ENCODE peak calls at places on chromosome 7, in nine cellular contexts. V is brain microvascular endothelial cell, J is left ventricle myocardium inferior, E is lower lobe of right lung, L is GM12878, N is right atrium auricular region, O is AG04450, S is neural progenitor cell, Z is astrocyte. H is an unnamed sample.

GRCh38 chr7:142001163-142001874 is 5.6 kb downstream of the MGAM start:
- DNase-seq in V (peak), N (no peak), E (no peak), O (no peak), J (no peak), S (no peak), Z (no peak), L (no peak), H (no peak)

GRCh38 chr7:81013036-81013435 is 94.2 kb upstream of the SEMA3C start:
- DNase-seq in E (no peak), S (no peak), O (no peak), Z (peak), J (no peak), L (no peak), N (no peak), V (peak), H (peak)

GRCh38 chr7:111642373-111642772 is 80.1 kb upstream of the IMMP2L start:
- DNase-seq in J (no peak), E (no peak), Z (no peak), S (no peak), V (no peak), N (no peak), O (no peak), L (no peak), H (no peak)

GRCh38 chr7:47672966-47673365 is 91.1 kb upstream of the TNS3 start:
- DNase-seq in S (peak), Z (no peak), L (no peak), N (no peak), J (no peak), V (no peak), O (no peak), E (no peak), H (no peak)

GRCh38 chr7:43659549-43659896 is 69.8 kb downstream of the COA1 start:
- DNase-seq in V (no peak), O (no peak), Z (no peak), J (no peak), E (no peak), N (no peak), L (no peak), S (no peak), H (no peak)

GRCh38 chr7:20666444-20666843 is 51.0 kb downstream of the ABCB5 start:
- DNase-seq in L (no peak), Z (no peak), E (no peak), S (no peak), N (no peak), O (no peak), J (no peak), V (no peak), H (no peak)

GRCh38 chr7:4738711-4739527 is 36.5 kb upstream of the AP5Z1 start:
- DNase-seq in O (no peak), N (peak), V (peak), E (no peak), S (peak), J (no peak), L (no peak), Z (peak), H (peak)

GRCh38 chr7:135247746-135248471 is 14.3 kb downstream of the STRA8 start:
- DNase-seq in V (no peak), S (no peak), Z (no peak), E (no peak), L (no peak), N (peak), O (no peak), J (no peak), H (no peak)

GRCh38 chr7:85529197-85529596 is 342.3 kb upstream of the SEMA3D start:
- DNase-seq in O (no peak), S (no peak), J (no peak), L (no peak), Z (peak), V (peak), E (peak), N (no peak), H (peak)

GRCh38 chr7:101586078-101586941 is 42.8 kb downstream of the MYL10 start:
- DNase-seq in S (no peak), J (no peak), O (no peak), L (no peak), Z (no peak), N (no peak), V (no peak), E (no peak), H (no peak)

GRCh38 chr7:115952832-115953231 is 77.7 kb downstream of the TFEC start:
- DNase-seq in V (no peak), L (no peak), E (no peak), O (no peak), Z (no peak), N (no peak), J (no peak), S (peak), H (no peak)

GRCh38 chr7:1819258-1819841 is 149.3 kb downstream of the ELFN1 start:
- DNase-seq in L (no peak), N (peak), E (peak), V (no peak), S (no peak), O (no peak), Z (no peak), J (no peak), H (no peak)

GRCh38 chr7:35694161-35694783 is 663 bp downstream of the HERPUD2 start:
- DNase-seq in N (no peak), L (no peak), J (no peak), V (peak), O (no peak), Z (no peak), E (no peak), S (no peak), H (peak)

GRCh38 chr7:38318803-38319416 is 45.5 kb upstream of the TARP start:
- DNase-seq in Z (peak), E (no peak), J (no peak), O (peak), S (peak), V (peak), L (no peak), N (no peak), H (peak)

GRCh38 chr7:134954197-134955082 is 31.9 kb upstream of the AGBL3 start:
- DNase-seq in L (peak), J (no peak), V (no peak), S (peak), Z (no peak), O (no peak), N (no peak), E (no peak), H (peak)

GRCh38 chr7:142813262-142813661 is 41.6 kb upstream of the EPHB6 start:
- DNase-seq in Z (peak), J (no peak), V (peak), N (no peak), L (no peak), O (no peak), E (no peak), S (no peak), H (peak)

GRCh38 chr7:43851796-43852195 is 17.5 kb downstream of the MRPS24 start:
- DNase-seq in E (no peak), L (no peak), V (no peak), Z (no peak), O (no peak), S (no peak), J (no peak), N (no peak), H (no peak)

GRCh38 chr7:124722292-124722691 is 43.3 kb downstream of the GPR37 start:
- DNase-seq in S (no peak), E (no peak), L (no peak), O (no peak), V (no peak), Z (peak), N (no peak), J (no peak), H (peak)

GRCh38 chr7:130151591-130152269 is 53.5 kb downstream of the TMEM209 start:
- DNase-seq in S (no peak), N (no peak), V (no peak), E (no peak), Z (peak), L (no peak), O (no peak), J (no peak), H (peak)

GRCh38 chr7:130488376-130489139 is 3.3 kb upstream of the MEST start:
- DNase-seq in E (no peak), V (no peak), J (no peak), Z (no peak), N (no peak), O (no peak), L (no peak), S (no peak), H (no peak)

GRCh38 chr7:114081606-114082425 is 163.0 kb upstream of the PPP1R3A start:
- DNase-seq in N (no peak), J (no peak), V (peak), E (no peak), O (peak), Z (peak), L (no peak), S (peak), H (peak)

GRCh38 chr7:90212149-90212495 is 582 bp downstream of the STEAP2 start:
- DNase-seq in S (no peak), E (no peak), J (no peak), N (no peak), O (no peak), L (no peak), V (no peak), Z (no peak), H (no peak)

GRCh38 chr7:100171087-100171681 is 2.8 kb upstream of the GAL3ST4 start:
- DNase-seq in J (no peak), Z (no peak), V (no peak), L (no peak), E (no peak), O (no peak), S (peak), N (no peak), H (no peak)

GRCh38 chr7:115087437-115087836 is 165.5 kb downstream of the MDFIC start:
- DNase-seq in V (peak), S (no peak), E (no peak), O (peak), J (no peak), L (no peak), N (no peak), Z (peak), H (peak)

GRCh38 chr7:27165089-27165654 is at the start of gene HOXA9:
- DNase-seq in V (no peak), E (peak), S (no peak), O (no peak), L (no peak), Z (no peak), N (no peak), J (peak), H (peak)
- H3K4me3 ChIP-seq in V (no peak), E (peak), S (peak), O (peak), L (no peak), Z (no peak), N (peak), J (peak), H (peak)

GRCh38 chr7:24723178-24723530 is 34.1 kb downstream of the GSDME start:
- DNase-seq in S (no peak), J (no peak), L (no peak), Z (no peak), O (no peak), N (no peak), V (no peak), E (no peak), H (no peak)
- TF ChIP-seq CTCF in S (no peak), J (no peak), L (no peak), Z (no peak), O (no peak), N (no peak), V (no peak), E (no peak), H (no peak)

GRCh38 chr7:151408498-151408838 is 1.4 kb downstream of the WDR86 start:
- DNase-seq in V (no peak), E (no peak), J (no peak), S (no peak), L (no peak), Z (no peak), O (no peak), N (no peak), H (no peak)

GRCh38 chr7:151406886-151407583 is 2.8 kb downstream of the WDR86 start:
- DNase-seq in N (no peak), J (no peak), E (no peak), L (no peak), V (no peak), S (no peak), Z (no peak), O (no peak), H (no peak)

GRCh38 chr7:151410405-151411390 is 860 bp upstream of the WDR86 start:
- DNase-seq in L (no peak), J (no peak), S (peak), O (no peak), V (no peak), Z (no peak), N (no peak), E (no peak), H (peak)

GRCh38 chr7:151409555-151410404 is at the start of gene WDR86:
- DNase-seq in Z (no peak), V (no peak), O (no peak), S (peak), N (no peak), J (no peak), E (no peak), L (no peak), H (no peak)

GRCh38 chr7:151408839-151409554 is 841 bp downstream of the WDR86 start:
- DNase-seq in L (peak), E (peak), O (no peak), J (no peak), N (no peak), Z (no peak), V (no peak), S (peak), H (peak)
- H3K4me3 ChIP-seq in L (no peak), E (peak), O (no peak), J (peak), N (peak), Z (no peak), V (peak), S (peak), H (peak)

DNA sequence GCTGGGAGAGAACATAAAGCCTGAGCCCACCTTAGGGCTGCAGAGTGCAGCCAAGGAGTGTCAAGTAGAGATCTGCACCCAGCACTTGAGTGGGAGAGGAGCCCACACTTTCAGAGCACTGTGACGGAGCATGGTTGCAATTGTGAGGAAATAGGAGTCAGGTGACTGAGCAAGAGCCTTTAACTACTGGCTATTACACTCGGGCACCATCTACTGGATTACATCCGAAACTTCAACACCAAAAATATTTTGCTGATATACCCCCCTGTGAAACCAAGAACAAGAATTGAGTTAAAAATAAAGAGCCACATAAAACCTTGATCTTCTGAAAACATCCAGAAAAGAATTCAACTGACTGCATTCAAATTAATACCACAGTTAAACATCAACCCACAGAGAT is 657.9 kb downstream of the NXPH1 start:
- DNase-seq in N (no peak), O (no peak), J (no peak), L (no peak), E (no peak), S (no peak), Z (no peak), V (no peak), H (no peak)
- TF ChIP-seq CTCF in N (no peak), O (no peak), J (no peak), L (peak), E (no peak), S (no peak), Z (no peak), V (no peak), H (no peak)

GRCh38 chr7:107998660-107999480 is 4.1 kb downstream of the LAMB1 start:
- DNase-seq in N (no peak), V (no peak), L (no peak), S (no peak), O (no peak), E (no peak), Z (no peak), J (no peak), H (no peak)

GRCh38 chr7:107996072-107996824 is 6.7 kb downstream of the LAMB1 start:
- DNase-seq in E (no peak), L (no peak), J (no peak), N (no peak), V (peak), O (no peak), S (peak), Z (peak), H (peak)

GRCh38 chr7:107995184-107996071 is 7.5 kb downstream of the LAMB1 start:
- DNase-seq in J (no peak), L (no peak), N (no peak), Z (peak), S (peak), O (no peak), V (peak), E (no peak), H (peak)

GRCh38 chr7:107999814-108000560 is 3.0 kb downstream of the LAMB1 start:
- DNase-seq in Z (peak), O (no peak), S (no peak), V (no peak), N (no peak), J (no peak), L (no peak), E (no peak), H (peak)

GRCh38 chr7:107998150-107998549 is 4.8 kb downstream of the LAMB1 start:
- DNase-seq in V (no peak), L (no peak), J (no peak), N (no peak), E (no peak), Z (peak), O (no peak), S (no peak), H (no peak)
- H3K4me3 ChIP-seq in V (peak), L (no peak), J (peak), N (no peak), E (no peak), Z (peak), O (no peak), S (no peak), H (peak)

GRCh38 chr7:12493407-12493806 is 77.1 kb upstream of the SCIN start:
- DNase-seq in O (no peak), E (no peak), N (no peak), L (no peak), S (no peak), V (peak), Z (peak), J (no peak), H (no peak)

GRCh38 chr7:12490941-12491340 is 79.6 kb upstream of the SCIN start:
- DNase-seq in V (no peak), Z (no peak), N (no peak), S (no peak), L (no peak), J (no peak), O (no peak), E (no peak), H (no peak)

GRCh38 chr7:12493866-12494265 is 76.7 kb upstream of the SCIN start:
- DNase-seq in L (no peak), E (no peak), Z (peak), S (no peak), O (no peak), J (no peak), N (no peak), V (no peak), H (no peak)

GRCh38 chr7:12491526-12491925 is 79.0 kb upstream of the SCIN start:
- DNase-seq in O (no peak), N (no peak), E (no peak), L (no peak), S (no peak), V (no peak), J (no peak), Z (no peak), H (no peak)

DNA sequence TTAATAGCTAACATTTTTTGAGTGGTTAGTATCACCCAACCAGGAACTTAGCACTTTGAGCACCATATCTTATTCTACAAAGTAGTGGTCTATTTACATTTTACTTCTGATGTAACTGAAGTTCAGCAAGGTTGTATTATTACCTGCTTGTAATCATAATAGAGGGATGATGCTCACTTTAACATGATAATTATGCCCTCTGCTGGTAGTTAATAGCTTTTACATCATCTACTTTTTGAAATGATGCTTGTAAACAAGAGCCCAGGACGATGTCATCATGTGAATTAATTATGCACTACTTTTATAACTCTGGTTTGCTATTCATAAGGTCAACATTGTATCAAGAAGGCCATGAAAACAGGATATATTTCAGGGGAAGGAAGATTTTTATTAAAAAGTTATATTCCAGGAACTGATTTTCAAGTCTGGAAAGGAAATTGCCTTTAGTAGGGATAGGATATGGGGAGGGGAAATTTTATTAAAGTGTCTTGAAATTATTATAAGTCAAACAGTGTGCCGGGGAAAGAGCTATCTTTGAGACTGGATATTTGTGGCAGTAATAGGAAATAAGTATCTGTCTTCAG is 80.3 kb upstream of the SCIN start:
- DNase-seq in E (no peak), Z (peak), J (no peak), L (no peak), S (peak), N (no peak), V (no peak), O (peak), H (peak)
- TF ChIP-seq CTCF in E (peak), Z (peak), J (peak), L (peak), S (peak), N (no peak), V (peak), O (peak), H (peak)

GRCh38 chr7:51229620-51230323 is 86.8 kb downstream of the COBL start:
- DNase-seq in V (no peak), N (no peak), S (no peak), Z (no peak), J (no peak), O (no peak), L (no peak), E (no peak), H (no peak)
- H3K4me3 ChIP-seq in V (no peak), N (no peak), S (no peak), Z (no peak), J (no peak), O (no peak), L (no peak), E (no peak), H (no peak)

GRCh38 chr7:24786306-24786705 is 29.0 kb upstream of the GSDME start:
- DNase-seq in O (no peak), E (no peak), V (no peak), S (no peak), L (no peak), N (no peak), Z (no peak), J (no peak), H (no peak)

GRCh38 chr7:24786941-24787340 is 29.7 kb upstream of the GSDME start:
- DNase-seq in E (peak), N (no peak), L (no peak), O (peak), S (no peak), Z (peak), V (peak), J (no peak), H (peak)

GRCh38 chr7:24784292-24784691 is 27.0 kb upstream of the GSDME start:
- DNase-seq in O (no peak), S (no peak), Z (no peak), E (no peak), L (no peak), N (no peak), V (no peak), J (no peak), H (no peak)

GRCh38 chr7:24788956-24789576 is 31.8 kb upstream of the GSDME start:
- DNase-seq in O (no peak), N (no peak), E (no peak), Z (no peak), J (no peak), S (no peak), V (no peak), L (no peak), H (no peak)

GRCh38 chr7:24788075-24788474 is 30.8 kb upstream of the GSDME start:
- DNase-seq in O (no peak), S (no peak), Z (no peak), J (no peak), V (no peak), N (no peak), L (no peak), E (no peak), H (no peak)
- TF ChIP-seq CTCF in O (peak), S (peak), Z (peak), J (peak), V (peak), N (no peak), L (peak), E (peak), H (peak)

GRCh38 chr7:133412942-133413341 is 160.1 kb downstream of the EXOC4 start:
- DNase-seq in Z (no peak), E (no peak), O (no peak), L (no peak), V (no peak), N (no peak), S (no peak), J (no peak), H (no peak)

GRCh38 chr7:133409421-133409820 is 156.5 kb downstream of the EXOC4 start:
- DNase-seq in N (no peak), V (no peak), Z (no peak), S (no peak), O (no peak), E (no peak), L (no peak), J (no peak), H (no peak)

GRCh38 chr7:133408212-133408611 is 155.3 kb downstream of the EXOC4 start:
- DNase-seq in Z (no peak), L (no peak), N (no peak), S (no peak), J (no peak), E (no peak), O (no peak), V (no peak), H (no peak)

GRCh38 chr7:133411402-133411801 is 158.5 kb downstream of the EXOC4 start:
- DNase-seq in J (no peak), O (no peak), V (no peak), S (no peak), N (no peak), Z (no peak), L (no peak), E (no peak), H (no peak)
- H3K4me3 ChIP-seq in J (no peak), O (no peak), V (no peak), S (no peak), N (no peak), Z (no peak), L (no peak), E (no peak), H (no peak)